ENCODE peak calls at places on chromosomes 3 and 15, in five cellular contexts. D is naive thymus-derived CD4-positive, alpha-beta T cell; G is Caco-2; B is A549; V is aorta. E is an unnamed sample. For H3K4me1, the result is how much of the 10 kb centered on the place peaks cover.

GRCh38 chr3:195058311-195059005 is 212.5 kb downstream of the XXYLT1 start:
- DNase-seq in G (no peak), B (no peak), V (peak), D (no peak), E (peak)

GRCh38 chr3:32095431-32095830 is 11.0 kb upstream of the GPD1L start:
- DNase-seq in D (no peak), G (no peak), V (no peak), B (peak), E (no peak)

GRCh38 chr3:29757054-29757777 is 476.3 kb downstream of the RBMS3 start:
- DNase-seq in B (no peak), V (no peak), G (no peak), D (no peak), E (no peak)

GRCh38 chr3:33491697-33492096 is 51.5 kb upstream of the UBP1 start:
- DNase-seq in V (no peak), B (no peak), D (no peak), G (no peak), E (no peak)

GRCh38 chr3:69649120-69649519 is 90.1 kb upstream of the MITF start:
- DNase-seq in V (no peak), G (no peak), B (peak), D (no peak), E (no peak)

GRCh38 chr15:40493089-40493840 is 22.5 kb downstream of the CHST14 start:
- DNase-seq in B (no peak), D (no peak), G (no peak), V (no peak), E (no peak)

GRCh38 chr15:93562752-93563151 is 473.7 kb upstream of the RGMA start:
- DNase-seq in V (no peak), B (no peak), D (no peak), G (no peak), E (no peak)

GRCh38 chr15:39786444-39787056 is 3.9 kb upstream of the FSIP1 start:
- DNase-seq in B (peak), V (no peak), D (peak), G (peak), E (no peak)

GRCh38 chr3:64150527-64151238 is 74.6 kb downstream of the PRICKLE2 start:
- DNase-seq in G (peak), V (peak), D (no peak), B (peak), E (no peak)

GRCh38 chr3:115822572-115822971 is 199.3 kb downstream of the GAP43 start:
- DNase-seq in B (no peak), D (no peak), G (peak), V (no peak), E (no peak)

GRCh38 chr3:115553796-115554495 is 69.4 kb upstream of the GAP43 start:
- DNase-seq in D (no peak), V (no peak), B (no peak), G (no peak), E (no peak)

GRCh38 chr15:77144028-77144427 is 73.1 kb upstream of the TSPAN3 start:
- DNase-seq in B (no peak), D (no peak), V (no peak), G (no peak), E (no peak)

GRCh38 chr3:98798820-98799219 is 35.7 kb downstream of the ST3GAL6 start:
- DNase-seq in B (no peak), V (no peak), G (no peak), D (no peak), E (no peak)

GRCh38 chr3:71066356-71066755 is 517.2 kb downstream of the FOXP1 start:
- DNase-seq in V (no peak), G (no peak), B (no peak), D (no peak), E (peak)

GRCh38 chr3:134291300-134292254 is 40.9 kb upstream of the RYK start:
- DNase-seq in B (no peak), D (no peak), V (peak), G (no peak), E (no peak)

GRCh38 chr3:158105710-158106438 is at the start of gene SHOX2:
- DNase-seq in G (peak), D (no peak), B (peak), V (peak), E (no peak)

GRCh38 chr3:138945646-138946553 is 1.0 kb downstream of the FOXL2 start:
- DNase-seq in B (peak), D (no peak), V (no peak), G (peak), E (no peak)

DNA sequence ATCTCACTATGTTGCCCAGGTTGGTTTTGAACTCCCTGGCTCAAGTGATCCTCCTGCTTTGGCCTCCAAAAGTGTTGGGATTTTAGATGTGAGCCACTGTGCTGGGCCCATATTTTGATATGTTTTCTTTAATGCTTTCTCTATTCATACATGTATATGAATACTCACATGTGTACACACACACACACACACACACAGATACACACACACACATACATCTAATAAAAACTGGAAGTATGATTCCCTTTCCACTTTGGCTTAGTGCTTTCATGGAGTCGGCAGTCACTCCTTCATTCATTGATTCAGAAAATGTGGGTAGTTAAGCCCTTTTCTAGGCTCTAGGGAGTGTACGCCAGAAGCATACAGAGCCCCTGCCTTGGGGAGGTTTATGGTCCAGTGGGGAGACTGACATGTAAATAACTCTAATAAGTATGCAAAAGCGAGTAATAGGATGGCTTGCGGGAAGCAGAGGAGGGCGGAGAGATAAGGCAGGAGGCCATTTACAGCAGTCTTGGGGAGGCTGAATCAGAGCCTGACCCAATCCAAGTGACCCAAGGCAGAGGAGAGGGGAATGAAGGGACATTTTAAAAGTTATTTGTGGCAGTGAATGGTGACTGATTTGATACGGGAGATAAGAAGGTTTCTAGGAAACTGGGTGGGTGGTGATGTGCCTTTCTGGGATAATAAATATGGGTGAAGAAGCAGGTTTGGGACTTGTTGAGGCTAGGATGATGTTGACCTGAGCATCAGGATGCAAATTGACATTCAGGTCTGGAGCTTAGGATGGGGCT is 32.5 kb upstream of the TATDN2 start:
- DNase-seq in D (no peak), V (no peak), B (no peak), G (no peak), E (no peak)
- H3K4me1 ChIP-seq in D (under half), V (under half), B (under half), G (under half), E (under half)

DNA sequence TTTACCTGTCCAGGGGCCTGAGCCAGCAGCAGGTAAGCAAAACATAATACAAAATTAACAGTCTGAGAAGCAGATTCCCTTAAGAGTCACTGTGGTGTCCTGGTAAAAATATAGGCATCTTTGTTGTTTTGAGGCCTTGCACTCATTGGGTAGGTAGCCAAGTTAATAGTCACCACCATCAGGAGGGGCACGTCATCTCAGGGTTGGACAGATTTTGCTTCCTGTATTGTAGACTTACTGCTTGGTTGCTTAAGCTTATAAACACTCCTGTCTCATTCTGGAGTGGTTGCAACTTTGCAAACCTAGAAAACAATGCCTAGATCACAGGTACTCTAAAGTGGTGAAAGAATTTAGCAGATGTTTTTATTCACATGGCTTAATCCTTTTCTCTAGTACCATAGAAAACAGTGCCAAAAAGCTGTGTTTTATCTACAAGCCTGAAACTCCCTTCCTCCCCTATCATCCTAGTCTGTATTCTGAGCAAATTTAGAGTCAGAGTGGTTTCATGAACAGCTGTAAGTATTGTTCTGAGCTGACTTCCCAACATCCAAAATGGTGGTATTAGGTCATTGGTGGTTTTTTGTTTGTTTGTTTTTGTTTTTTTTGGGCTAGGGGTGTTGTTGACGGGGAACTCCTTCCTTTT is 201.8 kb downstream of the AKAP13 start:
- DNase-seq in G (no peak), B (no peak), V (no peak), D (peak), E (peak)
- H3K4me1 ChIP-seq in G (under half), B (half or more), V (under half), D (under half), E (half or more)

GRCh38 chr3:99958177-99958912 is 140.7 kb downstream of the CMSS1 start:
- DNase-seq in G (no peak), D (no peak), B (no peak), V (no peak), E (no peak)

GRCh38 chr3:99953596-99953995 is 135.9 kb downstream of the CMSS1 start:
- DNase-seq in V (no peak), B (no peak), D (no peak), G (no peak), E (no peak)

GRCh38 chr3:99957086-99957821 is 139.6 kb downstream of the CMSS1 start:
- DNase-seq in D (no peak), B (no peak), V (no peak), G (no peak), E (no peak)

GRCh38 chr3:99954914-99955644 is 137.4 kb downstream of the CMSS1 start:
- DNase-seq in V (no peak), B (no peak), G (no peak), D (no peak), E (no peak)

DNA sequence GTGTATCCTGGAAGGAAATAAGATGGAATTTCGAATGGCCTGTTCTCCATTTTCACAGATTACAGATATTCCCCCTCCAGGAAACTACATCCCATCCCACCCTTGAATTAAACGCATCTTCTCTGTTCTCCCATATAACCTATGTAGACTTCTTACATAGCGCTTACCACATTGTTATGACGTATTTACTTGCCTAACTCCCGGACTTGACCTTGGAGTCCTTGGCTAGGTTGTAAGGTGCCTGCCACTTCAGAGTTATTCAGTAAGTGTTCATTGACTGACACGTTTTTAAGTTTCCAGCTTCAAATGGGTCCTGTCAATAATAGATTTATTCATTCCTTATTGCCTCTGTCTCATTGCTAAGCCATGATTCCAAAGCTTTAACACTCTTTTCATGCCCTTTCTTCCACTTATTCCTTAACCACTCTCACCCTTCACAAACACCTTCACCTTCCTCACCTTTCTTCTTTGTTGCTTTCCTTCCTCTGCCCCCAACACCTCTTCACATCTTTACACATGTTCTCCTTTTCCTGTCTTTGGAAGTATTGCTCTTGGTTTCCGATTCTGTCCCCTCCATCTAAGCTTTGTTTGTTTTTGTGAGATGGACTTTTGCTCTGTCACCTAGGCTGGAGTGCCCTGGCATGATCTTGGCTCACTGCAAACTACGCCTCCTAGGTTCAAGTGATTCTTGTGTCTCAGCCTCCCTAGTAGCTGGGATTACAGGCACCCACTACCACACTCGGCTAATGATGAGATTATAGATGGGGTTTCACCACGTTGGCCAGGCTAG is 138.3 kb downstream of the CMSS1 start:
- DNase-seq in V (no peak), D (no peak), G (no peak), B (no peak), E (no peak)
- H3K4me1 ChIP-seq in V (under half), D (under half), G (under half), B (under half), E (under half)

GRCh38 chr3:17030956-17031652 is 146.3 kb downstream of the PLCL2 start:
- DNase-seq in D (no peak), G (no peak), V (no peak), B (no peak), E (no peak)
- H3K4me1 ChIP-seq in D (under half), G (under half), V (under half), B (under half), E (under half)

GRCh38 chr3:184359610-184360009 is 1.8 kb downstream of the CLCN2 start:
- DNase-seq in D (no peak), B (no peak), V (no peak), G (no peak), E (no peak)
- H3K4me1 ChIP-seq in D (under half), B (under half), V (under half), G (under half), E (under half)

GRCh38 chr15:63231206-63231605 is 41.8 kb downstream of the RAB8B start:
- DNase-seq in B (no peak), D (no peak), V (no peak), G (no peak), E (no peak)

GRCh38 chr15:63227689-63228088 is 38.3 kb downstream of the RAB8B start:
- DNase-seq in B (no peak), D (no peak), V (no peak), G (no peak), E (no peak)

GRCh38 chr15:63223463-63223862 is 34.1 kb downstream of the RAB8B start:
- DNase-seq in V (no peak), G (no peak), D (no peak), B (no peak), E (no peak)

GRCh38 chr15:63226966-63227401 is 37.6 kb downstream of the RAB8B start:
- DNase-seq in D (no peak), V (no peak), B (no peak), G (no peak), E (no peak)

GRCh38 chr15:63226155-63226883 is 36.9 kb downstream of the RAB8B start:
- DNase-seq in D (no peak), B (no peak), V (no peak), G (no peak), E (no peak)
- H3K4me1 ChIP-seq in D (under half), B (under half), V (under half), G (under half), E (under half)

GRCh38 chr15:100651253-100651652 is 48.9 kb downstream of the ASB7 start:
- DNase-seq in G (no peak), B (no peak), D (no peak), V (no peak), E (no peak)
- H3K4me1 ChIP-seq in G (under half), B (under half), D (under half), V (under half), E (under half)

E was measured in CD8-positive, alpha-beta memory T cell.